ENCODE peak calls at places on chromosomes 16 and 17, in five cellular contexts. M is left ventricle myocardium inferior; B is CD8-positive, alpha-beta T cell; U is effector memory CD4-positive, alpha-beta T cell; S is naive thymus-derived CD4-positive, alpha-beta T cell. W is an unnamed sample. For H3K27me3 and H3K4me1, the result is how much of the 10 kb centered on the place peaks cover.

GRCh38 chr17:74211141-74211928 is 2.0 kb upstream of the TTYH2 start:
- DNase-seq in M (no peak), S (no peak), B (no peak), U (no peak), W (no peak)

GRCh38 chr17:2321399-2321798 is 14.9 kb downstream of the TSR1 start:
- DNase-seq in S (no peak), M (no peak), B (no peak), U (no peak), W (no peak)

GRCh38 chr17:47705536-47706481 is 11.8 kb downstream of the TBKBP1 start:
- DNase-seq in M (no peak), U (no peak), S (no peak), B (no peak), W (no peak)

GRCh38 chr16:2883027-2883846 is at the start of gene FLYWCH2:
- DNase-seq in B (peak), M (peak), U (peak), S (peak), W (peak)

GRCh38 chr16:69031877-69032301 is 73.6 kb upstream of the HAS3 start:
- DNase-seq in B (no peak), S (no peak), U (no peak), M (no peak), W (no peak)

GRCh38 chr17:32356750-32357149 is 6.8 kb downstream of the ZNF207 start:
- DNase-seq in S (no peak), B (no peak), U (no peak), M (no peak), W (no peak)

GRCh38 chr16:17571499-17572093 is 100.8 kb upstream of the XYLT1 start:
- DNase-seq in B (no peak), M (no peak), S (no peak), U (no peak), W (peak)

GRCh38 chr16:81190667-81191066 is 47.8 kb upstream of the BCO1 start:
- DNase-seq in B (no peak), S (no peak), M (no peak), U (no peak), W (no peak)

GRCh38 chr17:74760404-74761105 is 12.1 kb downstream of the NHERF1 start:
- DNase-seq in U (no peak), M (no peak), B (no peak), S (no peak), W (peak)

GRCh38 chr17:15512310-15512709 is 44.9 kb upstream of the CDRT4 start:
- DNase-seq in B (no peak), S (no peak), U (no peak), M (no peak), W (no peak)

GRCh38 chr17:73348018-73348823 is 36.4 kb upstream of the CDC42EP4 start:
- DNase-seq in S (no peak), U (no peak), M (no peak), B (no peak), W (no peak)

DNA sequence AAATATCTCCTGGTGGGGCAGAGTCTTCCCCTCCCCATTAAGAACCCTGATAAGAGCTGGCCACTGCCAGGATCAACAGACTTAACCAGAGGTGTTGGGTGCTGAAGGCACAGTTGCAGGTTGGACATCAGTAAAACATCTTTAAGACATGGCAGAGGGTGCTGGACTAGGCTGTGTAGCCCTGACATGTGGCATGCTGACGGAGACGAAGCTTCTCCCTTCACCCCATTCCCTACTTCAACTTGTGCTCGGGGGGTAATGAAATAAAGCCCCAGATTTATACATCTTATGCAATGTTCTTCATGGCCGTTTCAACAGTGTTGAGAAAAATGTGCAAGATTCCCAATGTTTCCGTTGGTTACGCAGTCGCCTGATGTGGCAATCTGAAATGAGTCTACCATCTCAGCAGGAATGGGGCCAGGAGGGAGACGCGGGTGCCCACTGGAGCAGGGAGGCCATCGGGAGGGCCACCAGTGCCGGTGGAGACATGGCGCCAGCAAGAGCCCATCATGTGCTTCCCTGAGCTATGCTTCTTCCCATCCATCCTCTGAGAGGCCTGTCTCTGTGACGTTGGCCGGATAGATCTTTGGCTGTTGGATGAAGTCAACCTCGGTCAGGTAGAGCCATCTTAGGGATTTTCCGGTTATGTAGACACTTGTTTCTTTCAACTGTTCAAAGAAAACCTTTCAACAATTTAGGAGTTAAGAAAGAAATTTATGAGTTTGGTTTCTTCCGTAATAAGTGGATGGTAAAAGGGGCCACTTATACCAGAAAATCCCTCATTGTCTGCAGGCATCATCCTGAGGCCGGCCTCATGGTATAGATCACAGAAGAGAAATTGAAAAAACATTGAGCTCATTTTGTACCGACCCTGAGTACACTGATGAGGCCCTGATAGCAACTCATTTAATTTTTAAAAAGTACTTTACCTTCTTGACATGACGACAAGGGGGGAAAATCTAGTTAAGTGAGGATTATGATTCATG is 6.4 kb downstream of the IRF8 start:
- DNase-seq in S (no peak), U (no peak), B (no peak), M (no peak), W (no peak)
- H3K27me3 ChIP-seq in S (under half), U (under half), B (under half), M (half or more), W (under half)

DNA sequence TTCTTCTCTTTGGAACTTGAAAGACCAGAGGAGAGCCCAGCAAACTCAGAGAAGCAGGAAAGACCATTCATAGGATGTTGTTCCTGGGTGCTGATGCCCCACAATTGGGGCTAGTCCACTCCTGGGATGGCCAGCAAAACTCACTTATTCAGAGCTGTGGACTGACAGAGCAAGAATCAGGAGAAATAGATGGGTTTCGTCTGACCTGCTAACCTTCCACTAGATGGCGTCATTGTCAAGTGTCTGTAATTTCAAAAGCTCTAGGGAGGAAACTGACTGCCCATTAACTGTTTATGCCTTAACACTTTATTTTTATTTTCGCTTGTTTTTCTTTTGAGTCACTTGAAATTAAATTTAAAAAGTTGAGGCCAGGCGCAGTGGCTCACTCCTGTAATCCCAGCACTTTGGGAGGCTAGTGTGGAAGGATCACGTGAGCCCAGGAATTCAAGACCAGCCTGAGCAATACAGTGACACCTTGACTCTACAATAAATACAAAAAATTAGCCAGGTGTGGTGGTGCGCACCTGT is 28.7 kb upstream of the MILR1 start:
- DNase-seq in M (no peak), S (peak), U (peak), B (no peak), W (no peak)
- H3K27ac ChIP-seq in M (no peak), S (no peak), U (no peak), B (no peak), W (no peak)

GRCh38 chr17:45317113-45317820 is 447 bp upstream of the MAP3K14 start:
- DNase-seq in M (peak), U (peak), S (peak), B (peak), W (peak)
- H3K4me1 ChIP-seq in M (half or more), U (half or more), S (under half), B (half or more), W (half or more)

GRCh38 chr16:73060216-73060615 is 12.3 kb upstream of the ZFHX3 start:
- DNase-seq in S (no peak), U (no peak), M (no peak), B (no peak), W (no peak)

GRCh38 chr16:73062640-73063283 is 14.8 kb upstream of the ZFHX3 start:
- DNase-seq in S (no peak), M (no peak), U (no peak), B (no peak), W (no peak)

GRCh38 chr16:73059779-73060178 is 11.9 kb upstream of the ZFHX3 start:
- DNase-seq in B (no peak), U (no peak), M (no peak), S (no peak), W (no peak)

GRCh38 chr16:73058616-73059409 is 10.9 kb upstream of the ZFHX3 start:
- DNase-seq in S (no peak), U (no peak), B (no peak), M (peak), W (peak)

GRCh38 chr16:73060948-73061495 is 13.1 kb upstream of the ZFHX3 start:
- DNase-seq in U (no peak), B (no peak), M (no peak), S (no peak), W (no peak)
- H3K27me3 ChIP-seq in U (under half), B (under half), M (under half), S (under half), W (under half)

DNA sequence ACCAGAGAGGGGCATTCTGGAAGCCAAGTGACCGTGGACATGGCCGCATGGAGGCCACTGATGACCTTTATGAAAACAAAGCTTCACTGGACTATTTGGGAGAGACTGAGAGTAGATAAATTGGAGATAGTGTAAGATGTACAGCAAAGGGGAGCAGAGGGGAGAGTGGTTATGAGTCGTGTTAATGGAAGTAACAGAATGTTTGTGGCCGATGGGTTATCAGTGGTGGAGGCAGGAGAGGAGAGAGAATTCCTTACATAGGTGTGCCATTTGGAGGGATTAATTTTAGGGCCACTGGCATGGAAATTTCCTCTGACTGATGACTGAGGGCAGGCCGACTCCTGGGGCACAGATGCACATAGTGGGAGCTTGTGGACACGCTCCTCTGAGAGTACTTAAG is 19.2 kb downstream of the PRPSAP2 start:
- DNase-seq in U (no peak), S (no peak), B (no peak), M (no peak), W (peak)
- H3K27ac ChIP-seq in U (no peak), S (no peak), B (no peak), M (no peak), W (no peak)

DNA sequence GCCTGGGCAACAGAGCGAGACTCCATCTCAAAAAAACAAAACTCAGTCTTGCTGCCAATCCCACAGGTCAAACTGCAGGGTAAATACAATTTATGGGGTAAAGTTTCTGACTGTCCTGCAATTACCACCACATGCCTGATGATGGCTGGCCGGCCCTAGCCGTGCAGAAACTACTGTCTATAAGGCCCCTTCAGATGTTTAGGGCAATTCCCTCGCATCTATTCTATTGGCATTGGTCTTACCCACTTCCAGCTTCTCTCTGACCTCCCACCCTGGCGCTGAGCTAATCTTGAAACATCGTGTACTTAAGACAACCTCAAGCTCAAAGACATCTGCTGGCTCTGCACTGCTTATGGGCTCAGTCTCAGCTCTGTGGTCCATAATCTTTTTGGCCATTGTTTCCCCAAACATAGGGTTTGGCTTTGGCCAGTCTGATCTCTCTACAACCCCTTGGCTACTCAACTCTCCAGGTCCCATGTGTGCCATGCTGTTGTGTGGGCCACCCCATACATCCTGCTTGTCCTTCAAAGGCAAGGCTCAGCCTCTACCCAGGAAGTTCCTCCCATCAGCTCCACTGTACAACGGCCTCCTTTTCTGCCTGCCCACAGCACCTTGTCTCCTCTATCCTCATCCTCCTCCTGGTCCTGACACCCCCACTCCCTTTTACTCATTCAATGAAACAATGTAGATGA is 16.6 kb downstream of the MAP3K14 start:
- DNase-seq in S (no peak), U (no peak), M (no peak), B (no peak), W (no peak)
- H3K4me1 ChIP-seq in S (under half), U (under half), M (half or more), B (half or more), W (under half)

GRCh38 chr17:48754500-48755261 is 26.1 kb upstream of the HOXB13 start:
- DNase-seq in B (no peak), M (no peak), U (no peak), S (no peak), W (no peak)
- H3K27me3 ChIP-seq in B (half or more), M (half or more), U (half or more), S (half or more), W (half or more)